ENCODE peak calls at places on chromosomes 11 and 22, in six cellular contexts. One of them, this sample, is unnamed.

GRCh38 chr22:49295851-49296560 is 531.7 kb downstream of the BRD1 start:
- DNase-seq in effector memory CD4-positive, alpha-beta T cell: no peak
- DNase-seq in upper lobe of right lung: peak; percentile 53
- DNase-seq in T-helper 1 cell: no peak
- DNase-seq in stimulated activated CD8-positive, alpha-beta memory T cell treated with anti-CD3 and anti-CD28 coated beads, Interleukin-15, amount 100 ng/mL, for 48 hours: no peak
- DNase-seq in D341Med: peak; percentile 14
- DNase-seq in this sample: peak; percentile 86

GRCh38 chr11:132456735-132457328 is 1075.5 kb downstream of the OPCML start:
- DNase-seq in effector memory CD4-positive, alpha-beta T cell: no peak
- DNase-seq in upper lobe of right lung: no peak
- DNase-seq in T-helper 1 cell: no peak
- DNase-seq in stimulated activated CD8-positive, alpha-beta memory T cell treated with anti-CD3 and anti-CD28 coated beads, Interleukin-15, amount 100 ng/mL, for 48 hours: no peak
- DNase-seq in D341Med: no peak
- DNase-seq in this sample: no peak

GRCh38 chr11:32297629-32298028 is 137.7 kb downstream of the WT1 start:
- DNase-seq in effector memory CD4-positive, alpha-beta T cell: no peak
- DNase-seq in upper lobe of right lung: no peak
- DNase-seq in T-helper 1 cell: no peak
- DNase-seq in stimulated activated CD8-positive, alpha-beta memory T cell treated with anti-CD3 and anti-CD28 coated beads, Interleukin-15, amount 100 ng/mL, for 48 hours: no peak
- DNase-seq in D341Med: peak; percentile 67
- DNase-seq in this sample: no peak

GRCh38 chr11:130144721-130145327 is 14.8 kb upstream of the ST14 start:
- DNase-seq in effector memory CD4-positive, alpha-beta T cell: no peak
- DNase-seq in upper lobe of right lung: no peak
- DNase-seq in T-helper 1 cell: no peak
- DNase-seq in stimulated activated CD8-positive, alpha-beta memory T cell treated with anti-CD3 and anti-CD28 coated beads, Interleukin-15, amount 100 ng/mL, for 48 hours: no peak
- DNase-seq in D341Med: no peak
- DNase-seq in this sample: no peak

GRCh38 chr11:115126515-115127208 is 377.6 kb downstream of the CADM1 start:
- DNase-seq in effector memory CD4-positive, alpha-beta T cell: no peak
- DNase-seq in upper lobe of right lung: no peak
- DNase-seq in T-helper 1 cell: no peak
- DNase-seq in stimulated activated CD8-positive, alpha-beta memory T cell treated with anti-CD3 and anti-CD28 coated beads, Interleukin-15, amount 100 ng/mL, for 48 hours: no peak
- DNase-seq in D341Med: peak; percentile 49
- DNase-seq in this sample: no peak

GRCh38 chr11:68601147-68601546 is 83.2 kb upstream of the GAL start:
- DNase-seq in effector memory CD4-positive, alpha-beta T cell: no peak
- DNase-seq in upper lobe of right lung: no peak
- DNase-seq in T-helper 1 cell: no peak
- DNase-seq in stimulated activated CD8-positive, alpha-beta memory T cell treated with anti-CD3 and anti-CD28 coated beads, Interleukin-15, amount 100 ng/mL, for 48 hours: no peak
- DNase-seq in D341Med: no peak
- DNase-seq in this sample: no peak

GRCh38 chr11:86553322-86553721 is 119.1 kb downstream of the ME3 start:
- DNase-seq in effector memory CD4-positive, alpha-beta T cell: no peak
- DNase-seq in upper lobe of right lung: no peak
- DNase-seq in T-helper 1 cell: no peak
- DNase-seq in stimulated activated CD8-positive, alpha-beta memory T cell treated with anti-CD3 and anti-CD28 coated beads, Interleukin-15, amount 100 ng/mL, for 48 hours: no peak
- DNase-seq in D341Med: peak; percentile 4
- DNase-seq in this sample: no peak

GRCh38 chr11:12397953-12398352 is 20.6 kb downstream of the PARVA start:
- DNase-seq in effector memory CD4-positive, alpha-beta T cell: no peak
- DNase-seq in upper lobe of right lung: no peak
- DNase-seq in T-helper 1 cell: no peak
- DNase-seq in stimulated activated CD8-positive, alpha-beta memory T cell treated with anti-CD3 and anti-CD28 coated beads, Interleukin-15, amount 100 ng/mL, for 48 hours: no peak
- DNase-seq in D341Med: no peak
- DNase-seq in this sample: no peak

GRCh38 chr11:18696638-18697225 is 1.8 kb upstream of the TMEM86A start:
- DNase-seq in effector memory CD4-positive, alpha-beta T cell: no peak
- DNase-seq in upper lobe of right lung: no peak
- DNase-seq in T-helper 1 cell: no peak
- DNase-seq in stimulated activated CD8-positive, alpha-beta memory T cell treated with anti-CD3 and anti-CD28 coated beads, Interleukin-15, amount 100 ng/mL, for 48 hours: no peak
- DNase-seq in D341Med: no peak
- DNase-seq in this sample: no peak

GRCh38 chr11:24738972-24739371 is 242.1 kb downstream of the LUZP2 start:
- DNase-seq in effector memory CD4-positive, alpha-beta T cell: no peak
- DNase-seq in upper lobe of right lung: no peak
- DNase-seq in T-helper 1 cell: no peak
- DNase-seq in stimulated activated CD8-positive, alpha-beta memory T cell treated with anti-CD3 and anti-CD28 coated beads, Interleukin-15, amount 100 ng/mL, for 48 hours: no peak
- DNase-seq in D341Med: no peak
- DNase-seq in this sample: no peak

This sample was measured in chondrocyte.